ENCODE peak calls at places on chromosomes 12 and 14, in ten cellular contexts. One of them, this sample, is unnamed. For H3K9me3, the result is how much of the 10 kb centered on the place peaks cover.

GRCh38 chr12:80593766-80594165 is 113.7 kb upstream of the MYF6 start:
- DNase-seq in heart right ventricle: no peak
- DNase-seq in lung: no peak
- DNase-seq in sigmoid colon: no peak
- DNase-seq in HAP-1: no peak
- DNase-seq in mucosa of descending colon: no peak
- DNase-seq in CD8-positive, alpha-beta memory T cell: no peak
- DNase-seq in neural progenitor cell: no peak
- DNase-seq in HCT116: no peak
- DNase-seq in aorta: no peak
- DNase-seq in this sample: no peak

GRCh38 chr14:88835661-88836060 is 11.2 kb downstream of the TTC8 start:
- DNase-seq in neural progenitor cell: no peak
- DNase-seq in mucosa of descending colon: no peak
- DNase-seq in HAP-1: no peak
- DNase-seq in aorta: no peak
- DNase-seq in lung: no peak
- DNase-seq in HCT116: no peak
- DNase-seq in CD8-positive, alpha-beta memory T cell: no peak
- DNase-seq in sigmoid colon: no peak
- DNase-seq in heart right ventricle: no peak
- DNase-seq in this sample: no peak

GRCh38 chr12:90653051-90653450 is 301.9 kb downstream of the CCER1 start:
- DNase-seq in HCT116: no peak
- DNase-seq in CD8-positive, alpha-beta memory T cell: no peak
- DNase-seq in mucosa of descending colon: no peak
- DNase-seq in lung: no peak
- DNase-seq in neural progenitor cell: no peak
- DNase-seq in heart right ventricle: no peak
- DNase-seq in sigmoid colon: no peak
- DNase-seq in aorta: no peak
- DNase-seq in HAP-1: no peak
- DNase-seq in this sample: no peak

GRCh38 chr12:29771786-29772185 is 12.0 kb downstream of the TMTC1 start:
- DNase-seq in heart right ventricle: no peak
- DNase-seq in mucosa of descending colon: no peak
- DNase-seq in lung: no peak
- DNase-seq in aorta: no peak
- DNase-seq in HCT116: no peak
- DNase-seq in CD8-positive, alpha-beta memory T cell: no peak
- DNase-seq in neural progenitor cell: no peak
- DNase-seq in HAP-1: no peak
- DNase-seq in sigmoid colon: no peak
- DNase-seq in this sample: no peak

GRCh38 chr14:69943084-69943797 is 64.0 kb downstream of the SMOC1 start:
- DNase-seq in aorta: no peak
- DNase-seq in HCT116: no peak
- DNase-seq in sigmoid colon: no peak
- DNase-seq in HAP-1: no peak
- DNase-seq in lung: no peak
- DNase-seq in CD8-positive, alpha-beta memory T cell: no peak
- DNase-seq in neural progenitor cell: peak
- DNase-seq in mucosa of descending colon: no peak
- DNase-seq in heart right ventricle: no peak
- DNase-seq in this sample: no peak

GRCh38 chr12:121534495-121535148 is 46.2 kb downstream of the KDM2B start:
- DNase-seq in CD8-positive, alpha-beta memory T cell: peak
- DNase-seq in heart right ventricle: no peak
- DNase-seq in lung: no peak
- DNase-seq in HCT116: no peak
- DNase-seq in neural progenitor cell: peak
- DNase-seq in sigmoid colon: peak
- DNase-seq in aorta: no peak
- DNase-seq in HAP-1: no peak
- DNase-seq in mucosa of descending colon: no peak
- DNase-seq in this sample: peak

GRCh38 chr14:94048676-94049624 is 22.8 kb downstream of the OTUB2 start:
- DNase-seq in neural progenitor cell: no peak
- DNase-seq in sigmoid colon: peak
- DNase-seq in heart right ventricle: no peak
- DNase-seq in HCT116: no peak
- DNase-seq in CD8-positive, alpha-beta memory T cell: no peak
- DNase-seq in aorta: no peak
- DNase-seq in HAP-1: peak
- DNase-seq in mucosa of descending colon: no peak
- DNase-seq in lung: no peak
- DNase-seq in this sample: no peak

GRCh38 chr12:121580959-121581680 is at the start of gene KDM2B:
- DNase-seq in aorta: peak
- DNase-seq in CD8-positive, alpha-beta memory T cell: no peak
- DNase-seq in HCT116: no peak
- DNase-seq in neural progenitor cell: peak
- DNase-seq in sigmoid colon: peak
- DNase-seq in lung: no peak
- DNase-seq in heart right ventricle: no peak
- DNase-seq in HAP-1: peak
- DNase-seq in mucosa of descending colon: no peak
- DNase-seq in this sample: no peak

GRCh38 chr14:98173291-98173690 is 1098.7 kb downstream of the BCL11B start:
- DNase-seq in mucosa of descending colon: peak
- DNase-seq in neural progenitor cell: no peak
- DNase-seq in aorta: no peak
- DNase-seq in lung: no peak
- DNase-seq in CD8-positive, alpha-beta memory T cell: peak
- DNase-seq in heart right ventricle: no peak
- DNase-seq in sigmoid colon: no peak
- DNase-seq in HAP-1: no peak
- DNase-seq in HCT116: no peak
- DNase-seq in this sample: no peak

GRCh38 chr14:25909361-25909760 is 688.5 kb downstream of the NOVA1 start:
- DNase-seq in heart right ventricle: no peak
- DNase-seq in sigmoid colon: no peak
- DNase-seq in HAP-1: no peak
- DNase-seq in CD8-positive, alpha-beta memory T cell: no peak
- DNase-seq in lung: no peak
- DNase-seq in HCT116: no peak
- DNase-seq in aorta: no peak
- DNase-seq in mucosa of descending colon: no peak
- DNase-seq in neural progenitor cell: no peak
- DNase-seq in this sample: no peak

GRCh38 chr14:25911831-25912230 is 686.0 kb downstream of the NOVA1 start:
- DNase-seq in neural progenitor cell: no peak
- DNase-seq in sigmoid colon: no peak
- DNase-seq in CD8-positive, alpha-beta memory T cell: no peak
- DNase-seq in HAP-1: no peak
- DNase-seq in HCT116: no peak
- DNase-seq in aorta: no peak
- DNase-seq in lung: no peak
- DNase-seq in heart right ventricle: no peak
- DNase-seq in mucosa of descending colon: no peak
- DNase-seq in this sample: no peak

GRCh38 chr14:25904446-25904845 is 693.4 kb downstream of the NOVA1 start:
- DNase-seq in lung: no peak
- DNase-seq in sigmoid colon: no peak
- DNase-seq in HCT116: no peak
- DNase-seq in neural progenitor cell: no peak
- DNase-seq in heart right ventricle: no peak
- DNase-seq in mucosa of descending colon: no peak
- DNase-seq in HAP-1: no peak
- DNase-seq in aorta: no peak
- DNase-seq in CD8-positive, alpha-beta memory T cell: no peak
- DNase-seq in this sample: no peak

DNA sequence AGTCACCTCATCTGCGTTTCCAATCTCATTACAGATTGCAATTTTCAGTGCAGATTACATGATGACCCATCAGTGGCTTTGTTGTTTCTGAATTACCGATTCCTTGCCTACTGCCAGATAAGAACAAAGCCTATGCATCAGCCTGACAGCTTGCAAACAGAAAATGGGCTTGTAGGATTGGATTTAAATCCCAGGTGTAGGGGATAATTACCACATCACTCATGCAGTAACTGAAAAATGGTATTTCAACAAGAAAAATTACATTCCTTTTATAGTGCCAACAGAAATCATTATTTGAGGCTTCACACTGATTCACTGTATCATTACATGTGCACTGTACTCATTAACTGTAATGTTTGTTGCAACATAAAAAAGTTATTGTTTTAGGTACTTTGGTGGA is 689.1 kb downstream of the NOVA1 start:
- DNase-seq in mucosa of descending colon: no peak
- DNase-seq in aorta: no peak
- DNase-seq in lung: no peak
- DNase-seq in neural progenitor cell: no peak
- DNase-seq in HCT116: no peak
- DNase-seq in CD8-positive, alpha-beta memory T cell: no peak
- DNase-seq in heart right ventricle: no peak
- DNase-seq in HAP-1: no peak
- DNase-seq in sigmoid colon: no peak
- DNase-seq in this sample: no peak
- H3K9me3 ChIP-seq in mucosa of descending colon: under half
- H3K9me3 ChIP-seq in aorta: under half
- H3K9me3 ChIP-seq in lung: under half
- H3K9me3 ChIP-seq in neural progenitor cell: under half
- H3K9me3 ChIP-seq in HCT116: under half
- H3K9me3 ChIP-seq in CD8-positive, alpha-beta memory T cell: under half
- H3K9me3 ChIP-seq in heart right ventricle: under half
- H3K9me3 ChIP-seq in HAP-1: under half
- H3K9me3 ChIP-seq in sigmoid colon: under half
- H3K9me3 ChIP-seq in this sample: under half

GRCh38 chr12:56862264-56862663 is 71.9 kb downstream of the SDR9C7 start:
- DNase-seq in heart right ventricle: no peak
- DNase-seq in lung: no peak
- DNase-seq in mucosa of descending colon: no peak
- DNase-seq in neural progenitor cell: no peak
- DNase-seq in HAP-1: no peak
- DNase-seq in sigmoid colon: no peak
- DNase-seq in CD8-positive, alpha-beta memory T cell: no peak
- DNase-seq in aorta: no peak
- DNase-seq in HCT116: no peak
- DNase-seq in this sample: no peak

GRCh38 chr12:56866493-56866892 is 67.7 kb downstream of the SDR9C7 start:
- DNase-seq in mucosa of descending colon: no peak
- DNase-seq in heart right ventricle: no peak
- DNase-seq in lung: no peak
- DNase-seq in sigmoid colon: no peak
- DNase-seq in aorta: no peak
- DNase-seq in CD8-positive, alpha-beta memory T cell: no peak
- DNase-seq in HCT116: no peak
- DNase-seq in HAP-1: no peak
- DNase-seq in neural progenitor cell: no peak
- DNase-seq in this sample: no peak

GRCh38 chr12:56863789-56864188 is 70.4 kb downstream of the SDR9C7 start:
- DNase-seq in CD8-positive, alpha-beta memory T cell: no peak
- DNase-seq in heart right ventricle: no peak
- DNase-seq in neural progenitor cell: no peak
- DNase-seq in sigmoid colon: no peak
- DNase-seq in aorta: no peak
- DNase-seq in HAP-1: no peak
- DNase-seq in HCT116: no peak
- DNase-seq in mucosa of descending colon: no peak
- DNase-seq in lung: no peak
- DNase-seq in this sample: no peak

GRCh38 chr12:56864318-56864717 is 69.9 kb downstream of the SDR9C7 start:
- DNase-seq in mucosa of descending colon: no peak
- DNase-seq in HAP-1: no peak
- DNase-seq in lung: no peak
- DNase-seq in aorta: no peak
- DNase-seq in heart right ventricle: no peak
- DNase-seq in HCT116: no peak
- DNase-seq in neural progenitor cell: no peak
- DNase-seq in sigmoid colon: no peak
- DNase-seq in CD8-positive, alpha-beta memory T cell: no peak
- DNase-seq in this sample: no peak

GRCh38 chr12:56867216-56867615 is 67.0 kb downstream of the SDR9C7 start:
- DNase-seq in HCT116: no peak
- DNase-seq in mucosa of descending colon: no peak
- DNase-seq in neural progenitor cell: no peak
- DNase-seq in sigmoid colon: no peak
- DNase-seq in lung: no peak
- DNase-seq in CD8-positive, alpha-beta memory T cell: no peak
- DNase-seq in heart right ventricle: no peak
- DNase-seq in aorta: no peak
- DNase-seq in HAP-1: no peak
- DNase-seq in this sample: no peak
- H3K9me3 ChIP-seq in HCT116: under half
- H3K9me3 ChIP-seq in mucosa of descending colon: half or more
- H3K9me3 ChIP-seq in neural progenitor cell: under half
- H3K9me3 ChIP-seq in sigmoid colon: under half
- H3K9me3 ChIP-seq in lung: under half
- H3K9me3 ChIP-seq in CD8-positive, alpha-beta memory T cell: under half
- H3K9me3 ChIP-seq in heart right ventricle: under half
- H3K9me3 ChIP-seq in aorta: under half
- H3K9me3 ChIP-seq in HAP-1: under half
- H3K9me3 ChIP-seq in this sample: under half

GRCh38 chr12:42180990-42181611 is 36.4 kb upstream of the GXYLT1 start:
- DNase-seq in HAP-1: peak
- DNase-seq in CD8-positive, alpha-beta memory T cell: no peak
- DNase-seq in HCT116: no peak
- DNase-seq in aorta: no peak
- DNase-seq in sigmoid colon: no peak
- DNase-seq in neural progenitor cell: no peak
- DNase-seq in mucosa of descending colon: no peak
- DNase-seq in heart right ventricle: no peak
- DNase-seq in lung: no peak
- DNase-seq in this sample: no peak
- H3K9me3 ChIP-seq in HAP-1: under half
- H3K9me3 ChIP-seq in CD8-positive, alpha-beta memory T cell: under half
- H3K9me3 ChIP-seq in HCT116: under half
- H3K9me3 ChIP-seq in aorta: under half
- H3K9me3 ChIP-seq in sigmoid colon: under half
- H3K9me3 ChIP-seq in neural progenitor cell: under half
- H3K9me3 ChIP-seq in mucosa of descending colon: under half
- H3K9me3 ChIP-seq in heart right ventricle: under half
- H3K9me3 ChIP-seq in lung: under half
- H3K9me3 ChIP-seq in this sample: under half

DNA sequence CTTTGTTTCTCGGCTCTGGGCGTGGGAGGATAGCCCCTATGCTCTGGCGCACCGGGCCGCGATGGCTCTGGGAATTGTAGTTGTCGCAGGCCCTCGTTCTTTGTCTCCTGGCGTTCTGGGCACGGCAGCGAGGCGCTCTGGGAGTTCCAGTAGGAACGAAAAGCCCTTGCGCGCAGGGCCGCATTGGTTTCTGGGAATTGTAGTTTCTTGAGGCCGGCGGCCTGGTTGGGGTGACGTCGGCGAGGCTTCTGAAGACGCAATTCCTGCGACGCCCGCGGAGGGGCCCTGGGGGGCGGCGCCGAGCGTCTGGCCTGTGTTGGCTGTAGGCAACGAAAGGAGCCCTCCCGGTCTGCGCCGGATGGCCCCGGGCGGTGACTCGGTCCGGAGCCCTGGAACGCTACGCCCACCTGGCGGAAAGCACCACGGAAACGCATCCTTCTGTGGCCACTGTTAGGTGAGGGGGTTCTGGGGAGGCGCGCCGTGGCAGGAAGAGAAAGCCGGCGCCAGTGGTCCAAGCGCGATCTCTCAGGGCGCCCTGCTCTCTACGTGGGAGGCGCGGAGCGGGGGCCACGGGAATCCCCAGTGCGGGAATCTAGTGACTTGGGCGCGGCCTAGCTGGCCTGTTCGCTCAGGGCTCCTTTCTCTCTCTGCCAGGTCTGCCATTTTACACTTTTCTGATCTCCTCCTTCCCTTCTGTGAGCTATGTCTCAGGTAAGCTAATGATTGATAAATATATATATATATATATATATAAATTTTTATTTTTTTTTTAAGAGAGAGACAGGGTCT is at the start of gene ZNF140:
- DNase-seq in mucosa of descending colon: peak
- DNase-seq in HCT116: no peak
- DNase-seq in CD8-positive, alpha-beta memory T cell: peak
- DNase-seq in HAP-1: peak
- DNase-seq in sigmoid colon: peak
- DNase-seq in heart right ventricle: peak
- DNase-seq in neural progenitor cell: peak
- DNase-seq in aorta: peak
- DNase-seq in lung: peak
- DNase-seq in this sample: peak
- H3K9me3 ChIP-seq in mucosa of descending colon: half or more
- H3K9me3 ChIP-seq in HCT116: under half
- H3K9me3 ChIP-seq in CD8-positive, alpha-beta memory T cell: half or more
- H3K9me3 ChIP-seq in HAP-1: under half
- H3K9me3 ChIP-seq in sigmoid colon: half or more
- H3K9me3 ChIP-seq in heart right ventricle: half or more
- H3K9me3 ChIP-seq in neural progenitor cell: half or more
- H3K9me3 ChIP-seq in aorta: under half
- H3K9me3 ChIP-seq in lung: under half
- H3K9me3 ChIP-seq in this sample: under half

This sample was measured in T-helper 17 cell.